ENCODE peak calls at places on chromosomes 1 and 21, in ten cellular contexts. N is GM12891, D is suprapubic skin, I is sigmoid colon, K is tibial nerve, E is A549, H is endothelial cell of umbilical vein, Q is lower leg skin, O is upper lobe of left lung, Z is right lobe of liver. U is an unnamed sample.

GRCh38 chr1:185670187-185670627 is 64.0 kb upstream of the HMCN1 start:
- DNase-seq in N (no peak), D (no peak), I (no peak), K (no peak), E (peak), H (peak), Q (no peak), O (no peak), Z (no peak), U (no peak)

GRCh38 chr21:38561613-38562012 is 63.3 kb upstream of the ERG start:
- DNase-seq in N (no peak), D (no peak), I (no peak), K (no peak), E (no peak), H (no peak), Q (no peak), O (no peak), Z (no peak), U (no peak)

GRCh38 chr1:11559211-11559970 is 80.4 kb downstream of the DISP3 start:
- DNase-seq in N (no peak), D (no peak), I (no peak), K (no peak), E (no peak), H (no peak), Q (no peak), O (no peak), Z (no peak), U (no peak)

GRCh38 chr1:85463666-85464496 is 1.1 kb downstream of the DDAH1 start:
- DNase-seq in N (no peak), D (no peak), I (no peak), K (no peak), E (no peak), H (no peak), Q (no peak), O (peak), Z (no peak), U (no peak)

GRCh38 chr1:222247081-222247480 is 300.8 kb downstream of the HHIPL2 start:
- DNase-seq in N (no peak), D (no peak), I (no peak), K (no peak), E (no peak), H (no peak), Q (no peak), O (no peak), Z (no peak), U (no peak)

GRCh38 chr1:233063462-233063861 is 113.1 kb downstream of the NTPCR start:
- DNase-seq in N (no peak), D (no peak), I (no peak), K (no peak), E (no peak), H (no peak), Q (no peak), O (no peak), Z (no peak), U (no peak)

GRCh38 chr1:16082283-16083038 is 9.0 kb upstream of the FAM131C start:
- DNase-seq in N (peak), D (no peak), I (no peak), K (peak), E (peak), H (peak), Q (no peak), O (no peak), Z (peak), U (no peak)

GRCh38 chr1:108503062-108503740 is 53.1 kb downstream of the NBPF6 start:
- DNase-seq in N (no peak), D (no peak), I (no peak), K (no peak), E (peak), H (no peak), Q (no peak), O (no peak), Z (no peak), U (peak)

GRCh38 chr1:179021873-179022272 is 3.8 kb upstream of the FAM20B start:
- DNase-seq in N (no peak), D (no peak), I (no peak), K (no peak), E (peak), H (no peak), Q (no peak), O (no peak), Z (no peak), U (no peak)

GRCh38 chr1:97143236-97143882 is 421.8 kb downstream of the PTBP2 start:
- DNase-seq in N (no peak), D (no peak), I (no peak), K (no peak), E (no peak), H (peak), Q (no peak), O (no peak), Z (no peak), U (no peak)
- TF ChIP-seq POLR2A in N (no peak), D (no peak), I (no peak), K (no peak), E (no peak), H (no peak), Q (no peak), O (no peak), Z (no peak), U (no peak)

GRCh38 chr1:213987422-213987875 is 324 bp upstream of the PROX1 start:
- DNase-seq in N (no peak), D (no peak), I (peak), K (no peak), E (no peak), H (no peak), Q (no peak), O (peak), Z (no peak), U (no peak)

GRCh38 chr1:213988639-213989070 is 882 bp downstream of the PROX1 start:
- DNase-seq in N (no peak), D (no peak), I (no peak), K (no peak), E (no peak), H (no peak), Q (no peak), O (no peak), Z (no peak), U (no peak)

GRCh38 chr1:213986925-213987250 is 885 bp upstream of the PROX1 start:
- DNase-seq in N (no peak), D (no peak), I (no peak), K (no peak), E (no peak), H (no peak), Q (no peak), O (no peak), Z (no peak), U (no peak)

GRCh38 chr1:213989071-213989739 is 1.4 kb downstream of the PROX1 start:
- DNase-seq in N (no peak), D (no peak), I (no peak), K (no peak), E (no peak), H (peak), Q (no peak), O (peak), Z (peak), U (no peak)

GRCh38 chr1:213987876-213988638 is at the start of gene PROX1:
- DNase-seq in N (no peak), D (peak), I (peak), K (peak), E (peak), H (peak), Q (peak), O (peak), Z (peak), U (peak)
- TF ChIP-seq POLR2A in N (no peak), D (no peak), I (peak), K (no peak), E (no peak), H (peak), Q (no peak), O (no peak), Z (peak), U (no peak)

GRCh38 chr21:44370027-44370735 is 16.8 kb downstream of the TRPM2 start:
- DNase-seq in N (no peak), D (no peak), I (peak), K (peak), E (peak), H (no peak), Q (no peak), O (peak), Z (no peak), U (peak)
- TF ChIP-seq POLR2A in N (no peak), D (no peak), I (no peak), K (no peak), E (no peak), H (no peak), Q (no peak), O (no peak), Z (no peak), U (no peak)

DNA sequence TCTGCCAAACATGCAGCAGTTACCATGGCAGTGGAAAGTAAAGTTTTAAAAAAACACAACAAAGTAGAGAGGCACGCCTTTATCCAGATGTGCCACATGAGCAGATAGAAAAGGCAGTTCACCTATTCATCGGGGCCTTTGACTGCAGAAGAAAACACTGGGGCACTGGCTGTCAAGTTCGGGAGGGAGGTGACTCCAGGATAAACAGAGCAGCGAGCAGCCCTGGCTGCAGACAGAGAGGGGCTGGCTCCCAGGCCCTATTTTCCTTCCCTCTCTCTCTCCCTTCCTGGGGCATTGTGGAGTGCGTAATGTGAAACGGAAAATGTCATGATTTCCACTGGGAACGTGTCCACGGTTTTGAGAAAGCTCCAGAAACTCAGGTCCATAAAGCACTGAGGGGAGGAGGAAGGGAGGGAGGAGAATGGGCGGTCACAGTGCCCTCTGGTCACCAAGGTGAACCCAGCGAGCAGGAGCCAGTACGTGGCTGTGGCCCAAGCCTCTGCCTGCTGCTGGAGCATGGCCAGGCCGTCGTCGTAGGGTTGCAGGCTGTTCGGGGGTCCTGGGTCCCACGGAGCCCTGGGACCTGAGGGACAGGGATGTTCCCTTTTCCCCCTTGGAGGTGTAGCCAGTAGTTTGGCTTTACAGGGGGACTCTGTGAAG is 114.7 kb upstream of the IRF2BP2 start:
- DNase-seq in N (no peak), D (peak), I (peak), K (peak), E (no peak), H (peak), Q (no peak), O (peak), Z (peak), U (no peak)
- TF ChIP-seq POLR2A in N (no peak), D (peak), I (no peak), K (no peak), E (no peak), H (no peak), Q (no peak), O (peak), Z (peak), U (no peak)

DNA sequence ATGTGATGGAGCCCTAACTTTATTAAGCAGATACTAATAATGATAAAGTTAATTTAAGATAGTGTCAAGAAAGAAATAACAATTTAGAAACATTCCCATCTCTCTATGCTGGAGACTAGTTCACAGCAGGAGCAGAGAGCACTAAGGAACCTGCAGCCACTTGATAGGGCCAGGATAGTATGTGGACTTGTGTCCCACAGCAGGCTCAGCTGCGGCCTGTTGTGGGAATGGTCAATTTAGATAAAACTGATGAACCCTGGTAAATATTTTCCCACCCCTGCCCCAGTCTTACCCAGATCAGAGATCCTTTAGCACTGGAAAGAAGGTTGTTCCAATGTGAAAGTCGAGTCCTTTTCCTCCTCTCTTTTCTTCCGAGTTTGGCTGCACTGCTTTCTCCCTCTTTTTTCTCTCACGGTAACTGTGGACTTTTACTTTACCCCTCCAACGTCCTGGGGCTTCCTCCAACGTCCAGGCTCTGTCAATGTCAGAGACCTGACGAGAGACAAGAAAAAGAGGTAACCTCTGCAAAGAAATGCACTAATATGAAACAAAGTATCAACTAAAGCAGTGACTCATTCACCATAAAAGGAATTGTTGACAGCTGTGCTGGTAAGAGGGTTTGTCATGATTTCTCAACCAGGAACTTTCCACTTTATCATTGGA is at the start of gene GBP2:
- DNase-seq in N (peak), D (no peak), I (no peak), K (no peak), E (peak), H (peak), Q (no peak), O (no peak), Z (no peak), U (peak)
- TF ChIP-seq POLR2A in N (no peak), D (peak), I (peak), K (peak), E (no peak), H (no peak), Q (no peak), O (no peak), Z (peak), U (no peak)

GRCh38 chr1:156124557-156125483 is 10.3 kb downstream of the LMNA start:
- DNase-seq in N (no peak), D (no peak), I (no peak), K (no peak), E (peak), H (no peak), Q (peak), O (no peak), Z (no peak), U (no peak)
- TF ChIP-seq POLR2A in N (peak), D (peak), I (peak), K (no peak), E (no peak), H (no peak), Q (peak), O (peak), Z (no peak), U (peak)

GRCh38 chr1:153535664-153536585 is at the start of gene S100A6:
- DNase-seq in N (no peak), D (peak), I (peak), K (peak), E (peak), H (peak), Q (peak), O (peak), Z (peak), U (peak)
- TF ChIP-seq POLR2A in N (no peak), D (peak), I (peak), K (peak), E (peak), H (peak), Q (peak), O (peak), Z (peak), U (peak)

DNA sequence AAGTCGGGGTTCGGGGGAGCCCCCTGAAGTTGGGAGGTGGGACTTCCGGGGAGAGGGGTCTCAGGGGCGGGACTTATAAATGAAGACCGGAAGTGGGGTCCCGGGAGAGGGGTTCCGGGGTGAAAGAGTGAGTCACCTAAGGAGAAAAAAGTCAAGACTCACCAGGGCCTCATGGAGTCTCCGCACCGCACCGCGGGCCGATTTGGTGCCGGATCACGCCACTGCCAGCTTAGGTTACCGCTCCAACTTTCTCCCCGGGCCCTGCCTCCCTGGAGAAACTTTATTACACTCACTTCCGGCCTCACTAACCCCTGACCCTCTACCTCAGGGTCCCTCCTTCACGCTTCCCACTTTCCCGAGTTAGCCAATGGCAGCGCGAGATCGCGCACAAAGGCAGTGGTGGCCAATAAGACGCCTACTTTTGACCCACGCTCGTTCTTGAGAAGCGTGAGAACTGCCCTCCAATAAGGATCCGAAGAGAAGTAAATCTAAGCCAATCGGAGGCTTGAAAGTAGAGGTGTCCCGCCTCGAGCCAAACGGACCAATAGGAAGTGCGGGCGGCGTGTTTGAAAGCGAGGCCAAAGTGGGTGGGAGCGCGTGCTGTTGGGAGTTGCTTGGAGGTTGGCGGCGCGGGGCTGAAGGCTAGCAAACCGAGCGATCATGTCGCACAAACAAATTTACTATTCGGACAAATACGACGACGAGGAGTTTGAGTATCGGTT is at the start of gene CKS1B:
- DNase-seq in N (peak), D (peak), I (peak), K (peak), E (peak), H (peak), Q (peak), O (peak), Z (peak), U (peak)
- TF ChIP-seq POLR2A in N (peak), D (no peak), I (peak), K (peak), E (peak), H (peak), Q (no peak), O (peak), Z (peak), U (no peak)

DNA sequence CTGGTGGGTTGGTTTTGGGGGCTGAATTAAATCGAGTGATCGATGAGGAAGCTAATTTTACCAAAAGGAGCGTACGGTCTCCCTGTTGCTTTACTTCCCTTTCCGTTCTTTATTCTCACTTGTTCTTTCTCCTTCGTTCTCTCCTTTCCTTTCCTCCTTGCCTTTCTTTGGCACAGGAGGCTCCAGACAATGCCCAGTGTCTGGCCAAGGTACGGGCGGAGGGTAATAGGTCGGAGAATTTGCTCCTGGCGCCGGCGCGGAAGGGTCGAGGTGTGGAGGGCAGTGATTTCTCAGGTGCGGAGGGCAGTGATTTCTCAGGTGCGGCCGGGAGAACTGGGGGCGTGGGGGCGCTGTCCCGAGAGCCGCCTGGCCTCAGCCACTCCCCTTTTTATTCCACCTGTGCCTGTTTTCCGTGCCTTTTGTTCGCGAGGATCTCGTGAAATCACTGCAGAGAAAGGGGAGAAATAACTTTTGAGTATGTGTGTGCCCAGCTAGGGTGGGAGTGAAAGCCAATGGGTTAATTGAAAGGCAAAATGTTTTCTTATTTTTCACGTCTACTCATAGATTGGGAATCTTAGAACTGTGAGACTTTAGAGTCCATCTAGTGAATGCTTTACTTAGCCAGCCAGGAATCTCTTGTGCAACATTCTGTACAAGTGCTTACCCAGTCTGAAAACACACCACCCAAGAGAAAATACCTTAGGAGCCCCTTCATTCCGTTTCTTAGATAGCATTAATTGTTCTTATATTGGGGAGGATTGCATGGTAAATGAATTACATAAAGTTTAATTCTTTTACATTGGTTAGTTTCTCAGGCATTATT is 1.3 kb downstream of the FNBP1L start:
- DNase-seq in N (no peak), D (no peak), I (no peak), K (no peak), E (peak), H (peak), Q (no peak), O (peak), Z (no peak), U (no peak)
- TF ChIP-seq POLR2A in N (no peak), D (no peak), I (no peak), K (no peak), E (no peak), H (no peak), Q (no peak), O (no peak), Z (no peak), U (no peak)

GRCh38 chr1:75723989-75724471 is 479 bp upstream of the ACADM start:
- DNase-seq in N (no peak), D (peak), I (peak), K (peak), E (peak), H (peak), Q (peak), O (no peak), Z (peak), U (peak)
- TF ChIP-seq POLR2A in N (no peak), D (no peak), I (no peak), K (no peak), E (no peak), H (no peak), Q (no peak), O (no peak), Z (no peak), U (no peak)

U was measured in H54.